ENCODE peak calls at places on chromosomes 6 and 20, in six cellular contexts. I is transverse colon, A is esophagus squamous epithelium, Z is psoas muscle, J is OCI-LY7, F is endothelial cell. B is an unnamed sample.

GRCh38 chr6:30520480-30520992 is 31.2 kb downstream of the HLA-E start:
- DNase-seq in I (no peak), A (no peak), Z (no peak), J (no peak), F (no peak), B (no peak)

GRCh38 chr6:109373762-109374161 is 8.5 kb downstream of the CD164 start:
- DNase-seq in I (no peak), A (no peak), Z (no peak), J (no peak), F (no peak), B (no peak)

GRCh38 chr6:39777661-39778060 is 14.5 kb upstream of the DAAM2 start:
- DNase-seq in I (no peak), A (no peak), Z (peak), J (no peak), F (no peak), B (no peak)

GRCh38 chr20:10356628-10357027 is 77.4 kb downstream of the MKKS start:
- DNase-seq in I (no peak), A (no peak), Z (no peak), J (no peak), F (no peak), B (no peak)

GRCh38 chr6:63764318-63764916 is 128.8 kb downstream of the PHF3 start:
- DNase-seq in I (no peak), A (no peak), Z (no peak), J (peak), F (no peak), B (no peak)

GRCh38 chr6:7433211-7433610 is 43.6 kb downstream of the RIOK1 start:
- DNase-seq in I (no peak), A (no peak), Z (no peak), J (no peak), F (no peak), B (no peak)

GRCh38 chr6:79672631-79673065 is 41.5 kb downstream of the SH3BGRL2 start:
- DNase-seq in I (no peak), A (no peak), Z (no peak), J (no peak), F (no peak), B (no peak)

GRCh38 chr20:38907918-38908677 is 18.1 kb upstream of the FAM83D start:
- DNase-seq in I (no peak), A (no peak), Z (no peak), J (no peak), F (no peak), B (no peak)

GRCh38 chr6:8065519-8065911 is 1.3 kb upstream of the BLOC1S5 start:
- DNase-seq in I (no peak), A (no peak), Z (no peak), J (no peak), F (no peak), B (no peak)

GRCh38 chr6:11538049-11538798 is 675 bp downstream of the TMEM170B start:
- DNase-seq in I (peak), A (no peak), Z (peak), J (peak), F (peak), B (peak)

GRCh38 chr6:79812195-79812594 is 135.2 kb downstream of the ELOVL4 start:
- DNase-seq in I (no peak), A (no peak), Z (no peak), J (no peak), F (no peak), B (no peak)

GRCh38 chr6:41629128-41629527 is 9.1 kb upstream of the MDFI start:
- DNase-seq in I (no peak), A (no peak), Z (no peak), J (no peak), F (no peak), B (no peak)

GRCh38 chr20:54084727-54085368 is 14.5 kb upstream of the BCAS1 start:
- DNase-seq in I (no peak), A (no peak), Z (no peak), J (no peak), F (no peak), B (no peak)

GRCh38 chr6:122315842-122316241 is 83.6 kb upstream of the HSF2 start:
- DNase-seq in I (no peak), A (no peak), Z (no peak), J (no peak), F (no peak), B (no peak)

GRCh38 chr6:1856381-1856780 is 246.7 kb downstream of the FOXC1 start:
- DNase-seq in I (peak), A (no peak), Z (no peak), J (peak), F (no peak), B (peak)

GRCh38 chr6:19697744-19698290 is 139.4 kb upstream of the ID4 start:
- DNase-seq in I (no peak), A (no peak), Z (no peak), J (no peak), F (no peak), B (no peak)

GRCh38 chr20:48075591-48076174 is 290.4 kb upstream of the SULF2 start:
- DNase-seq in I (no peak), A (no peak), Z (no peak), J (no peak), F (no peak), B (peak)

GRCh38 chr6:95768539-95768938 is 191.2 kb downstream of the MANEA start:
- DNase-seq in I (peak), A (no peak), Z (no peak), J (no peak), F (no peak), B (no peak)

GRCh38 chr6:55281215-55281614 is 46.1 kb upstream of the GFRAL start:
- DNase-seq in I (no peak), A (no peak), Z (no peak), J (no peak), F (no peak), B (no peak)

GRCh38 chr6:71107935-71108420 is 151.1 kb upstream of the B3GAT2 start:
- DNase-seq in I (no peak), A (no peak), Z (no peak), J (no peak), F (no peak), B (peak)

GRCh38 chr6:487956-488355 is 96.4 kb downstream of the IRF4 start:
- DNase-seq in I (peak), A (no peak), Z (no peak), J (no peak), F (no peak), B (no peak)

GRCh38 chr6:12291785-12292604 is 1.8 kb downstream of the EDN1 start:
- DNase-seq in I (peak), A (no peak), Z (no peak), J (no peak), F (peak), B (no peak)

GRCh38 chr6:73675466-73676098 is 20.4 kb upstream of the CD109 start:
- DNase-seq in I (peak), A (peak), Z (peak), J (peak), F (peak), B (peak)

GRCh38 chr6:2970753-2971419 is 481 bp downstream of the SERPINB6 start:
- DNase-seq in I (peak), A (peak), Z (peak), J (no peak), F (peak), B (peak)

GRCh38 chr20:63273635-63274380 is 1.2 kb downstream of the ARFGAP1 start:
- DNase-seq in I (no peak), A (no peak), Z (no peak), J (no peak), F (no peak), B (no peak)

GRCh38 chr20:45311589-45312211 is 3.6 kb upstream of the MATN4 start:
- DNase-seq in I (peak), A (no peak), Z (peak), J (peak), F (peak), B (peak)

GRCh38 chr6:21967282-21967681 is 329.6 kb downstream of the PRL start:
- DNase-seq in I (no peak), A (no peak), Z (no peak), J (no peak), F (no peak), B (no peak)

GRCh38 chr6:163751032-163751525 is 336.6 kb downstream of the QKI start:
- DNase-seq in I (no peak), A (no peak), Z (no peak), J (no peak), F (no peak), B (no peak)

GRCh38 chr6:35048631-35049083 is 92.5 kb downstream of the TCP11 start:
- DNase-seq in I (peak), A (no peak), Z (no peak), J (peak), F (no peak), B (peak)

GRCh38 chr6:118712955-118713354 is 61.6 kb upstream of the CEP85L start:
- DNase-seq in I (no peak), A (no peak), Z (no peak), J (no peak), F (no peak), B (no peak)

GRCh38 chr6:87408721-87409155 is 966 bp downstream of the CFAP206 start:
- DNase-seq in I (no peak), A (no peak), Z (no peak), J (no peak), F (no peak), B (no peak)

GRCh38 chr6:87407531-87407895 is 259 bp upstream of the CFAP206 start:
- DNase-seq in I (no peak), A (no peak), Z (no peak), J (peak), F (no peak), B (peak)

GRCh38 chr6:87407896-87408720 is at the start of gene CFAP206:
- DNase-seq in I (peak), A (peak), Z (peak), J (peak), F (peak), B (peak)
- TF ChIP-seq CTCF in I (no peak), A (no peak), Z (peak), J (peak), F (no peak), B (no peak)

GRCh38 chr20:25672659-25673058 is 24.0 kb downstream of the ZNF337 start:
- DNase-seq in I (no peak), A (no peak), Z (no peak), J (no peak), F (no peak), B (no peak)

GRCh38 chr20:25668446-25668845 is 28.2 kb downstream of the ZNF337 start:
- DNase-seq in I (no peak), A (no peak), Z (no peak), J (no peak), F (no peak), B (peak)

GRCh38 chr20:25675161-25675560 is 21.5 kb downstream of the ZNF337 start:
- DNase-seq in I (no peak), A (no peak), Z (no peak), J (no peak), F (no peak), B (no peak)

DNA sequence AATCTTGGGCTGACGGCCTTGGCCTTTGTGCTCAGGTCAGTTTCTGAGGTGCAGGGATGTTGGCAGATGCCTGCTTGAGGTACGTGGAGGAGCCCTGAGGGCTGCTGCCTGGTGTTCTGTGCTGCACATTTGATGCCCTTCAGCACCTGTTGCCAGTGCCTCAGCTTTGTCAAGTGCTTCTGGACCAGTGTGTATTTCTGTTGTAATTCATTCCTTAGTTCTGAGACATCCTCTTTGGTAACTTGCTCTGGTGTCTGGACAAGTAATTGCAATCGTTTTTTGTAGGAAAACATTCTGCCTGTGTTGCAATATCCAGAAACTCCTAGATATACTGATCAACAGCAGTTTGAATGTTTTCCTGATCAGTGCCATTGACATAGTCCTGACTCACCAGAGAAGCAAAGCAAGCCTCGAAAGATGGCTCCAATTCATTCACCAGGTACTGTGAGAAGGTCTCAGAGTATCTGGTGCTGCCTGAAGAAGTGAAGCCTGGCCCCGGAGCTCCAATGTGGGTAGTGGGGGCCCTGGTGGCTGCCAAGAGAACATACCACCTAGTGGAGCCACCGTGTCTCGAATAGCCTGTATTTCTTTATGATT is 26.7 kb downstream of the ZNF337 start:
- DNase-seq in I (no peak), A (no peak), Z (peak), J (peak), F (peak), B (no peak)
- TF ChIP-seq CTCF in I (no peak), A (no peak), Z (no peak), J (peak), F (no peak), B (no peak)

GRCh38 chr20:35884541-35884865 is 69.8 kb downstream of the SCAND1 start:
- DNase-seq in I (no peak), A (no peak), Z (no peak), J (no peak), F (no peak), B (no peak)
- TF ChIP-seq CTCF in I (no peak), A (no peak), Z (no peak), J (peak), F (no peak), B (no peak)

GRCh38 chr6:111410371-111410770 is 72.6 kb downstream of the REV3L start:
- DNase-seq in I (no peak), A (no peak), Z (no peak), J (peak), F (no peak), B (no peak)
- TF ChIP-seq CTCF in I (no peak), A (no peak), Z (no peak), J (no peak), F (no peak), B (no peak)

GRCh38 chr20:7935027-7935551 is 5.2 kb downstream of the HAO1 start:
- DNase-seq in I (no peak), A (no peak), Z (no peak), J (peak), F (no peak), B (no peak)

GRCh38 chr20:7926767-7927166 is 13.5 kb downstream of the HAO1 start:
- DNase-seq in I (no peak), A (no peak), Z (no peak), J (peak), F (no peak), B (peak)

GRCh38 chr20:7924692-7925091 is 15.6 kb downstream of the HAO1 start:
- DNase-seq in I (no peak), A (no peak), Z (no peak), J (no peak), F (no peak), B (no peak)

GRCh38 chr20:7926323-7926722 is 13.9 kb downstream of the HAO1 start:
- DNase-seq in I (no peak), A (no peak), Z (no peak), J (no peak), F (no peak), B (no peak)

DNA sequence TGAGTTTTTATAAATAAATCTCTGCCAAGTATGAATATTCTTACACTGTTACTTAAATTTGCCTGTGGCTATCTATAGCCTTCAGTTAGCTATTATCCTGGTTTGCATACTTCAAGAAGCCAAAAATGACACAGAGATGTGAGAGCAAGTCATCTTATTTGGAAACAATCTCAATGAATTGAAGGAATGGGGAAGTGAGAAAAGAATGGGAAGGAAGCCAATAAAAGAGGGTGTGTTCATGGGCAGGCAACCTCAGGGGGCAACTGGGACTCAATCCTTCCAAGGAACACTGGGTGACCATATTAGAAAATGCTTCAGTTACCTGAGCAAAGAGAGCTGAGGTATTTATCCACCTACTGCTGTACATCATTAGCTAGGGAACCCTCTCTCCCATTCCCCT is 9.9 kb downstream of the HAO1 start:
- DNase-seq in I (no peak), A (no peak), Z (no peak), J (no peak), F (no peak), B (no peak)
- TF ChIP-seq CTCF in I (no peak), A (no peak), Z (no peak), J (no peak), F (no peak), B (no peak)

DNA sequence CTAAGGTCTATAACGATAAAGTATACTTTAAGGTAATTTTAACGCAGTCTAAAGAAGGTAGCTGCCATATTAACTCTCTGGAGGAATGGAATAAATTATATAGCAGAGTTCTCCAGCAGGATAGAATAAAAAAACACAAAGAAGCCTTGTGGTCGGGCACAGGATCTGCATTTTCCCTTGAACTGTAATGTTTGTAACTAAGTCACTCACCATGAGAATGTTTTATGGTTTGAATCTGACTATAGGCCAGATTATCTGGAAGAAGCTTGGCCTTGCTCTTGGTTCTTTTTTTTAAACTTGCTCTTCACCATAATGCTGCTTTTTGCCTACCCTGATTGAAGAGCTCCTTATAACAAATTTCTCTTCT is 238.8 kb upstream of the NOX3 start:
- DNase-seq in I (no peak), A (no peak), Z (no peak), J (no peak), F (no peak), B (no peak)
- TF ChIP-seq CTCF in I (peak), A (no peak), Z (no peak), J (no peak), F (no peak), B (no peak)

GRCh38 chr20:44089987-44090674 is 96.9 kb downstream of the JPH2 start:
- DNase-seq in I (peak), A (no peak), Z (no peak), J (peak), F (no peak), B (peak)
- TF ChIP-seq CTCF in I (no peak), A (no peak), Z (no peak), J (no peak), F (no peak), B (no peak)

DNA sequence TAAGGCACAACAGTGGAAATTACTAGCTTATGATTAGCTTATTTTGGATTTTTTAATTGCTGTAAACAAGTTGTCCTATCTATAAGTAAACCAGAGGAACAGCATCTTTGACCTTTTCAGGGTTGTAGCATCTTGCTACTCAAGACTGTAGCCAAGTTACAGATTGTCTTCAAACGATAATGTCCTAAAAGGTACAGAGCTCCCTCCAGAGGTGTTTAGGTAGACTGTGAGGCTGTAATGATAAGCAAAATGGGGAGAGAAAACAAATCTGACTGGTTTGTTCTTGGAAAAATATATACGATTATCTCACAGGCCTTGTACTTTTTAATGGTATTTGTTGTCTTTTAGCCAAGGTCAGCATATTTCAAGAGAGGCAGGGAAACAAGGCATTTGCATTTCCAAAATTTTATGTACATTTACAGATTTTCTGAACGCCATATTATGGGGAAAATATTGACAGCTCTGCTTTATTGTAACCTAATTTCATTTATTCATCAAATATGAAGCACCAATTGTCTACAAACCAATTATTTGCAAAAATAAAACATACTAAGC is 273.4 kb downstream of the MEI4 start:
- DNase-seq in I (no peak), A (no peak), Z (no peak), J (no peak), F (no peak), B (no peak)
- TF ChIP-seq CTCF in I (peak), A (no peak), Z (no peak), J (no peak), F (no peak), B (no peak)